ENCODE peak calls at places on chromosomes 5 and 9, in five cellular contexts. One of them, this sample, is unnamed.
A peak's percentile ranks its signal among the peaks of the same experiment; 100 is the strongest.

GRCh38 chr5:80076131-80077101 is 41.3 kb downstream of the THBS4 start:
- ATAC-seq in IMR-90: no peak
- ATAC-seq in lower lobe of right lung: no peak
- ATAC-seq in naive thymus-derived CD4-positive, alpha-beta T cell: no peak
- ATAC-seq in HCT116: no peak
- ATAC-seq in this sample: no peak

GRCh38 chr5:16656561-16657191 is 39.9 kb upstream of the RETREG1 start:
- ATAC-seq in lower lobe of right lung: peak; percentile 66
- ATAC-seq in naive thymus-derived CD4-positive, alpha-beta T cell: no peak
- ATAC-seq in HCT116: no peak
- ATAC-seq in IMR-90: no peak
- ATAC-seq in this sample: peak; percentile 72

GRCh38 chr5:169838688-169839087 is 141.6 kb downstream of the INSYN2B start:
- ATAC-seq in IMR-90: no peak
- ATAC-seq in lower lobe of right lung: no peak
- ATAC-seq in naive thymus-derived CD4-positive, alpha-beta T cell: no peak
- ATAC-seq in HCT116: no peak
- ATAC-seq in this sample: no peak

GRCh38 chr9:135500071-135500524 is 384 bp upstream of the MRPS2 start:
- ATAC-seq in naive thymus-derived CD4-positive, alpha-beta T cell: peak; percentile 2
- ATAC-seq in IMR-90: peak; percentile 45
- ATAC-seq in lower lobe of right lung: peak; percentile 34
- ATAC-seq in HCT116: peak; percentile 27
- ATAC-seq in this sample: peak; percentile 38

GRCh38 chr5:4370218-4370617 is 769.9 kb upstream of the ADAMTS16 start:
- ATAC-seq in lower lobe of right lung: no peak
- ATAC-seq in IMR-90: no peak
- ATAC-seq in naive thymus-derived CD4-positive, alpha-beta T cell: no peak
- ATAC-seq in HCT116: no peak
- ATAC-seq in this sample: no peak

GRCh38 chr5:61641748-61642565 is 309.9 kb downstream of the ZSWIM6 start:
- ATAC-seq in lower lobe of right lung: peak; percentile 53
- ATAC-seq in naive thymus-derived CD4-positive, alpha-beta T cell: no peak
- ATAC-seq in HCT116: no peak
- ATAC-seq in IMR-90: no peak
- ATAC-seq in this sample: no peak

GRCh38 chr9:125843646-125844045 is 96.5 kb downstream of the PBX3 start:
- ATAC-seq in IMR-90: peak; percentile 61
- ATAC-seq in HCT116: no peak
- ATAC-seq in lower lobe of right lung: no peak
- ATAC-seq in naive thymus-derived CD4-positive, alpha-beta T cell: no peak
- ATAC-seq in this sample: no peak

GRCh38 chr9:69386651-69387050 is 61.6 kb downstream of the ENTREP1 start:
- ATAC-seq in HCT116: no peak
- ATAC-seq in lower lobe of right lung: peak; percentile 32
- ATAC-seq in IMR-90: no peak
- ATAC-seq in naive thymus-derived CD4-positive, alpha-beta T cell: no peak
- ATAC-seq in this sample: no peak

GRCh38 chr9:92943062-92943616 is 4.2 kb upstream of the FGD3 start:
- ATAC-seq in lower lobe of right lung: no peak
- ATAC-seq in naive thymus-derived CD4-positive, alpha-beta T cell: no peak
- ATAC-seq in IMR-90: no peak
- ATAC-seq in HCT116: no peak
- ATAC-seq in this sample: no peak

GRCh38 chr5:54049963-54050362 is 260.4 kb downstream of the ARL15 start:
- ATAC-seq in naive thymus-derived CD4-positive, alpha-beta T cell: no peak
- ATAC-seq in lower lobe of right lung: no peak
- ATAC-seq in IMR-90: peak; percentile 95
- ATAC-seq in HCT116: no peak
- ATAC-seq in this sample: no peak

GRCh38 chr5:55584398-55585265 is 49.9 kb upstream of the PLPP1 start:
- ATAC-seq in lower lobe of right lung: no peak
- ATAC-seq in HCT116: no peak
- ATAC-seq in IMR-90: peak; percentile 91
- ATAC-seq in naive thymus-derived CD4-positive, alpha-beta T cell: no peak
- ATAC-seq in this sample: no peak

GRCh38 chr5:68134033-68134668 is 81.4 kb upstream of the PIK3R1 start:
- ATAC-seq in HCT116: no peak
- ATAC-seq in IMR-90: peak; percentile 62
- ATAC-seq in lower lobe of right lung: no peak
- ATAC-seq in naive thymus-derived CD4-positive, alpha-beta T cell: no peak
- ATAC-seq in this sample: no peak

GRCh38 chr5:58887721-58888409 is 305.0 kb downstream of the RAB3C start:
- ATAC-seq in IMR-90: no peak
- ATAC-seq in lower lobe of right lung: peak; percentile 34
- ATAC-seq in naive thymus-derived CD4-positive, alpha-beta T cell: no peak
- ATAC-seq in HCT116: no peak
- ATAC-seq in this sample: peak; percentile 44

GRCh38 chr5:34694012-34694411 is 37.9 kb downstream of the RAI14 start:
- ATAC-seq in naive thymus-derived CD4-positive, alpha-beta T cell: no peak
- ATAC-seq in lower lobe of right lung: no peak
- ATAC-seq in HCT116: no peak
- ATAC-seq in IMR-90: no peak
- ATAC-seq in this sample: no peak

GRCh38 chr5:158079097-158079496 is 220.2 kb upstream of the CLINT1 start:
- ATAC-seq in IMR-90: no peak
- ATAC-seq in naive thymus-derived CD4-positive, alpha-beta T cell: no peak
- ATAC-seq in HCT116: no peak
- ATAC-seq in lower lobe of right lung: no peak
- ATAC-seq in this sample: no peak

GRCh38 chr9:17480966-17481365 is 97.9 kb upstream of the SH3GL2 start:
- ATAC-seq in HCT116: no peak
- ATAC-seq in lower lobe of right lung: no peak
- ATAC-seq in naive thymus-derived CD4-positive, alpha-beta T cell: no peak
- ATAC-seq in IMR-90: no peak
- ATAC-seq in this sample: no peak

GRCh38 chr5:124528838-124529237 is 217.6 kb downstream of the ZNF608 start:
- ATAC-seq in lower lobe of right lung: no peak
- ATAC-seq in IMR-90: no peak
- ATAC-seq in HCT116: no peak
- ATAC-seq in naive thymus-derived CD4-positive, alpha-beta T cell: no peak
- ATAC-seq in this sample: no peak

GRCh38 chr5:34538026-34538672 is 118.0 kb upstream of the RAI14 start:
- ATAC-seq in naive thymus-derived CD4-positive, alpha-beta T cell: peak; percentile 29
- ATAC-seq in IMR-90: no peak
- ATAC-seq in HCT116: peak; percentile 67
- ATAC-seq in lower lobe of right lung: peak; percentile 30
- ATAC-seq in this sample: no peak

GRCh38 chr9:125889524-125890473 is 142.6 kb downstream of the PBX3 start:
- ATAC-seq in HCT116: no peak
- ATAC-seq in IMR-90: peak; percentile 77
- ATAC-seq in lower lobe of right lung: peak; percentile 92
- ATAC-seq in naive thymus-derived CD4-positive, alpha-beta T cell: peak; percentile 91
- ATAC-seq in this sample: peak; percentile 58

GRCh38 chr5:76785493-76785892 is 33.3 kb upstream of the F2RL1 start:
- ATAC-seq in naive thymus-derived CD4-positive, alpha-beta T cell: no peak
- ATAC-seq in lower lobe of right lung: no peak
- ATAC-seq in IMR-90: no peak
- ATAC-seq in HCT116: peak; percentile 79
- ATAC-seq in this sample: no peak

GRCh38 chr9:109409998-109410397 is 88.1 kb downstream of the PTPN3 start:
- ATAC-seq in IMR-90: no peak
- ATAC-seq in lower lobe of right lung: no peak
- ATAC-seq in naive thymus-derived CD4-positive, alpha-beta T cell: no peak
- ATAC-seq in HCT116: peak; percentile 82
- ATAC-seq in this sample: no peak

GRCh38 chr5:979100-979817 is 29.3 kb upstream of the NKD2 start:
- ATAC-seq in HCT116: no peak
- ATAC-seq in naive thymus-derived CD4-positive, alpha-beta T cell: no peak
- ATAC-seq in IMR-90: no peak
- ATAC-seq in lower lobe of right lung: no peak
- ATAC-seq in this sample: no peak

GRCh38 chr9:78038620-78039300 is 7.1 kb upstream of the GNAQ start:
- ATAC-seq in IMR-90: no peak
- ATAC-seq in HCT116: no peak
- ATAC-seq in lower lobe of right lung: no peak
- ATAC-seq in naive thymus-derived CD4-positive, alpha-beta T cell: no peak
- ATAC-seq in this sample: no peak

GRCh38 chr9:110919609-110920008 is 118.7 kb downstream of the LPAR1 start:
- ATAC-seq in lower lobe of right lung: peak; percentile 50
- ATAC-seq in HCT116: peak; percentile 44
- ATAC-seq in IMR-90: peak; percentile 18
- ATAC-seq in naive thymus-derived CD4-positive, alpha-beta T cell: peak; percentile 60
- ATAC-seq in this sample: peak; percentile 43

GRCh38 chr5:90888511-90889324 is 330.1 kb downstream of the ADGRV1 start:
- ATAC-seq in lower lobe of right lung: peak; percentile 96
- ATAC-seq in naive thymus-derived CD4-positive, alpha-beta T cell: no peak
- ATAC-seq in HCT116: no peak
- ATAC-seq in IMR-90: no peak
- ATAC-seq in this sample: no peak

GRCh38 chr5:148687427-148687826 is 33.1 kb upstream of the HTR4 start:
- ATAC-seq in IMR-90: peak; percentile 80
- ATAC-seq in HCT116: peak; percentile 100
- ATAC-seq in naive thymus-derived CD4-positive, alpha-beta T cell: no peak
- ATAC-seq in lower lobe of right lung: no peak
- ATAC-seq in this sample: no peak

GRCh38 chr5:143101740-143102386 is 301.6 kb downstream of the NR3C1 start:
- ATAC-seq in HCT116: no peak
- ATAC-seq in IMR-90: no peak
- ATAC-seq in naive thymus-derived CD4-positive, alpha-beta T cell: no peak
- ATAC-seq in lower lobe of right lung: no peak
- ATAC-seq in this sample: peak; percentile 28

GRCh38 chr9:133472277-133472645 is 6.6 kb downstream of the SLC2A6 start:
- ATAC-seq in naive thymus-derived CD4-positive, alpha-beta T cell: no peak
- ATAC-seq in IMR-90: no peak
- ATAC-seq in lower lobe of right lung: no peak
- ATAC-seq in HCT116: no peak
- ATAC-seq in this sample: no peak
- H3K36me3 ChIP-seq in naive thymus-derived CD4-positive, alpha-beta T cell: no peaks in the 10 kb centered on the region
- H3K36me3 ChIP-seq in IMR-90: peaks cover 3% of the 10 kb centered on the region
- H3K36me3 ChIP-seq in lower lobe of right lung: peaks cover 48% of the 10 kb centered on the region
- H3K36me3 ChIP-seq in HCT116: no peaks in the 10 kb centered on the region
- H3K36me3 ChIP-seq in this sample: no peaks in the 10 kb centered on the region

DNA sequence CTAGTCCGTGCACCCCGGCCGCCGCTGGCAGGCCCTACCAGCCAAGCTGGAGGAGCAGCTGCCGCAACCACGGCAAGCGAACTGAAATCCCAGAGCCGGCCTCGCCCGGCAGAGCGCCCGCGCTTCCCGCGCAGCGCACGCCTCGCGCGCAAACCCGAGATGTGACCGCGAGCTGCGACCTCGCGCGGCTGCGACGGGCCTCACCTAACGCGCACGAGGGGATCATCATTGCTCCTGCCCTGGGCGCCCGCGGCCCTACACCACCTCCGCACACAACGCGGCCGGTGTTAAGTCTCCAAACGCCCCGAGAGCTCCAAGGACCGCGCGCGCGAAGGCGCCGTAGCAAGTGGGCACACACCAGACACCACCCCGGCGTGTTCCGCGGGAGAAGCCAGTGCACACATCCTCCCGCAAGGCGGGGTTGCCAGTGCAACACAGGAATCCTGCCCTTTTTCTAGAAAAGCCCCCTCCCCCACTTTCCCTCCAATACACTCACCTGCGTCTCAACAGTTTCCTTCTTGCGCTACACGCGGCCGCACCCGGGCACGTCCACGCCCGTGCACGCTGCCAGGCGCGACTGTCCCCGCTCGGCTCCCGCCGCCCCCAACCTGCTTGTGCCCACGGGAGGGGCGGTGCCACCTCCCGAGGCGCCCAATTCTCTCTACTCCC is 5.2 kb downstream of the ELAVL2 start:
- ATAC-seq in lower lobe of right lung: peak; percentile 18
- ATAC-seq in HCT116: no peak
- ATAC-seq in naive thymus-derived CD4-positive, alpha-beta T cell: no peak
- ATAC-seq in IMR-90: no peak
- ATAC-seq in this sample: peak; percentile 26
- H3K4me3 ChIP-seq in lower lobe of right lung: peak overlapping the region; percentile 41
- H3K4me3 ChIP-seq in HCT116: no peak overlapping the region
- H3K4me3 ChIP-seq in naive thymus-derived CD4-positive, alpha-beta T cell: no peak overlapping the region
- H3K4me3 ChIP-seq in IMR-90: no peak overlapping the region
- H3K4me3 ChIP-seq in this sample: peak overlapping the region; percentile 59

GRCh38 chr9:137116027-137116507 is 1.5 kb upstream of the DPP7 start:
- ATAC-seq in lower lobe of right lung: no peak
- ATAC-seq in IMR-90: no peak
- ATAC-seq in HCT116: no peak
- ATAC-seq in naive thymus-derived CD4-positive, alpha-beta T cell: no peak
- ATAC-seq in this sample: no peak

GRCh38 chr9:137114613-137115393 is at the start of gene DPP7:
- ATAC-seq in IMR-90: peak; percentile 91
- ATAC-seq in naive thymus-derived CD4-positive, alpha-beta T cell: peak; percentile 93
- ATAC-seq in HCT116: peak; percentile 80
- ATAC-seq in lower lobe of right lung: peak; percentile 94
- ATAC-seq in this sample: peak; percentile 91

GRCh38 chr9:137115394-137116026 is 977 bp upstream of the DPP7 start:
- ATAC-seq in naive thymus-derived CD4-positive, alpha-beta T cell: no peak
- ATAC-seq in lower lobe of right lung: no peak
- ATAC-seq in IMR-90: no peak
- ATAC-seq in HCT116: no peak
- ATAC-seq in this sample: no peak

GRCh38 chr9:137116728-137117127 is 2.2 kb upstream of the DPP7 start:
- ATAC-seq in HCT116: no peak
- ATAC-seq in naive thymus-derived CD4-positive, alpha-beta T cell: no peak
- ATAC-seq in IMR-90: no peak
- ATAC-seq in lower lobe of right lung: no peak
- ATAC-seq in this sample: no peak

GRCh38 chr9:137117269-137117731 is 2.8 kb upstream of the DPP7 start:
- ATAC-seq in IMR-90: no peak
- ATAC-seq in lower lobe of right lung: no peak
- ATAC-seq in naive thymus-derived CD4-positive, alpha-beta T cell: no peak
- ATAC-seq in HCT116: no peak
- ATAC-seq in this sample: no peak
- H3K4me1 ChIP-seq in IMR-90: peaks cover 8% of the 10 kb centered on the region
- H3K4me1 ChIP-seq in lower lobe of right lung: peaks cover 14% of the 10 kb centered on the region
- H3K4me1 ChIP-seq in naive thymus-derived CD4-positive, alpha-beta T cell: peaks cover 4% of the 10 kb centered on the region
- H3K4me1 ChIP-seq in HCT116: peaks cover 7% of the 10 kb centered on the region
- H3K4me1 ChIP-seq in this sample: peaks cover 11% of the 10 kb centered on the region

GRCh38 chr9:112043423-112043822 is 131.7 kb downstream of the SUSD1 start:
- ATAC-seq in HCT116: no peak
- ATAC-seq in lower lobe of right lung: no peak
- ATAC-seq in naive thymus-derived CD4-positive, alpha-beta T cell: no peak
- ATAC-seq in IMR-90: no peak
- ATAC-seq in this sample: no peak

GRCh38 chr9:112042769-112043168 is 132.3 kb downstream of the SUSD1 start:
- ATAC-seq in lower lobe of right lung: no peak
- ATAC-seq in naive thymus-derived CD4-positive, alpha-beta T cell: no peak
- ATAC-seq in HCT116: no peak
- ATAC-seq in IMR-90: no peak
- ATAC-seq in this sample: no peak

GRCh38 chr9:112042244-112042638 is 132.9 kb downstream of the SUSD1 start:
- ATAC-seq in IMR-90: no peak
- ATAC-seq in naive thymus-derived CD4-positive, alpha-beta T cell: no peak
- ATAC-seq in lower lobe of right lung: no peak
- ATAC-seq in HCT116: peak; percentile 21
- ATAC-seq in this sample: no peak

GRCh38 chr9:112046181-112046580 is 128.9 kb downstream of the SUSD1 start:
- ATAC-seq in naive thymus-derived CD4-positive, alpha-beta T cell: no peak
- ATAC-seq in IMR-90: no peak
- ATAC-seq in lower lobe of right lung: no peak
- ATAC-seq in HCT116: no peak
- ATAC-seq in this sample: no peak

DNA sequence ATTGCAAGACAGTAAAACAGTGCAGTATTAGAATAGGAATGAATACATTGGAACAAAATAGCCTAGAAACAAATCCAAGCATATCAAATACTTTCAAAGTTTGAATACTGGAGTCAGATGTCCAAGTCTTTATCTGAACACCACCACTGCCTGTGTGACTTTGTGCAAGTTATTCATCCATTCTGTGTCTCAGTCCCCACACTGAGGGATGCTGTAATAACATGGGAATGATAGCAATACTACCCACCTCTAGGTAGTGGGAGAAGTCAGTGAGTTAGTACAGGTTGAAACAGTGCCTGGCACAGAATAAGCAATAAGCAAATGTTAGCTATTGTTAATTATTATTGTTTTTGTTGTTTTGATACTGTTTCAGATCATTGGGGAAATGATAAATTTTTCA is 130.9 kb downstream of the SUSD1 start:
- ATAC-seq in HCT116: no peak
- ATAC-seq in lower lobe of right lung: no peak
- ATAC-seq in IMR-90: no peak
- ATAC-seq in naive thymus-derived CD4-positive, alpha-beta T cell: no peak
- ATAC-seq in this sample: no peak
- H3K36me3 ChIP-seq in HCT116: no peaks in the 10 kb centered on the region
- H3K36me3 ChIP-seq in lower lobe of right lung: peaks cover 6% of the 10 kb centered on the region
- H3K36me3 ChIP-seq in IMR-90: no peaks in the 10 kb centered on the region
- H3K36me3 ChIP-seq in naive thymus-derived CD4-positive, alpha-beta T cell: no peaks in the 10 kb centered on the region
- H3K36me3 ChIP-seq in this sample: no peaks in the 10 kb centered on the region

This sample was measured in gastroesophageal sphincter.